ENCODE peak calls at places on chromosomes 11 and 22, in ten cellular contexts. H is H1, K is DND-41, I is RWPE1, W is PC-9, L is HFF-Myc, T is fibroblast of mammary gland, U is pancreas, S is transverse colon, G is nephron progenitor cell. J is an unnamed sample.

GRCh38 chr11:133790995-133791394 is 54.3 kb downstream of the SPATA19 start:
- DNase-seq in H (no peak), K (no peak), I (no peak), W (no peak), L (no peak), T (no peak), U (no peak), S (no peak), G (no peak), J (no peak)

GRCh38 chr11:125370561-125371389 is 125.3 kb downstream of the FEZ1 start:
- DNase-seq in H (no peak), K (no peak), I (no peak), W (no peak), L (no peak), T (no peak), U (no peak), S (no peak), G (no peak), J (no peak)

GRCh38 chr11:12497431-12497830 is 120.1 kb downstream of the PARVA start:
- DNase-seq in H (no peak), K (no peak), I (no peak), W (no peak), L (no peak), T (no peak), U (no peak), S (no peak), G (no peak), J (no peak)

GRCh38 chr11:37317803-37318202 is 719.8 kb upstream of the RAG2 start:
- DNase-seq in H (no peak), K (no peak), I (no peak), W (no peak), L (no peak), T (no peak), U (no peak), S (no peak), G (no peak), J (no peak)

GRCh38 chr11:114169321-114169749 is 109.8 kb downstream of the ZBTB16 start:
- DNase-seq in H (no peak), K (no peak), I (no peak), W (no peak), L (peak; percentile 42), T (peak; percentile 98), U (no peak), S (no peak), G (no peak), J (no peak)

GRCh38 chr22:31490496-31490925 is 869 bp upstream of the EIF4ENIF1 start:
- DNase-seq in H (no peak), K (peak; percentile 75), I (peak; percentile 33), W (peak; percentile 34), L (peak; percentile 30), T (peak; percentile 72), U (peak; percentile 38), S (peak; percentile 78), G (peak; percentile 24), J (peak; percentile 59)

GRCh38 chr11:47578524-47579460 is at the start of the genes KBTBD4 and NDUFS3:
- DNase-seq in H (peak; percentile 62), K (peak; percentile 88), I (peak; percentile 91), W (peak; percentile 89), L (peak; percentile 75), T (peak; percentile 90), U (peak; percentile 93), S (peak; percentile 90), G (peak; percentile 96), J (peak; percentile 90)

GRCh38 chr11:1341928-1342524 is 32.6 kb upstream of the TOLLIP start:
- DNase-seq in H (no peak), K (no peak), I (peak; percentile 9), W (no peak), L (peak; percentile 11), T (peak; percentile 27), U (peak; percentile 2), S (no peak), G (no peak), J (no peak)

GRCh38 chr11:32555885-32556284 is 27.7 kb upstream of the EIF3M start:
- DNase-seq in H (no peak), K (no peak), I (no peak), W (no peak), L (no peak), T (no peak), U (no peak), S (no peak), G (no peak), J (no peak)

GRCh38 chr11:1339066-1339675 is 29.7 kb upstream of the TOLLIP start:
- DNase-seq in H (no peak), K (no peak), I (no peak), W (no peak), L (no peak), T (no peak), U (peak; percentile 4), S (no peak), G (no peak), J (no peak)

GRCh38 chr22:38710352-38710751 is 4.6 kb downstream of the GTPBP1 start:
- DNase-seq in H (no peak), K (no peak), I (no peak), W (no peak), L (no peak), T (no peak), U (no peak), S (no peak), G (no peak), J (no peak)

GRCh38 chr11:777288-778255 is at the start of gene GATD1:
- DNase-seq in H (no peak), K (peak; percentile 93), I (peak; percentile 98), W (peak; percentile 89), L (no peak), T (peak; percentile 74), U (peak; percentile 94), S (peak; percentile 95), G (peak; percentile 98), J (peak; percentile 98)

DNA sequence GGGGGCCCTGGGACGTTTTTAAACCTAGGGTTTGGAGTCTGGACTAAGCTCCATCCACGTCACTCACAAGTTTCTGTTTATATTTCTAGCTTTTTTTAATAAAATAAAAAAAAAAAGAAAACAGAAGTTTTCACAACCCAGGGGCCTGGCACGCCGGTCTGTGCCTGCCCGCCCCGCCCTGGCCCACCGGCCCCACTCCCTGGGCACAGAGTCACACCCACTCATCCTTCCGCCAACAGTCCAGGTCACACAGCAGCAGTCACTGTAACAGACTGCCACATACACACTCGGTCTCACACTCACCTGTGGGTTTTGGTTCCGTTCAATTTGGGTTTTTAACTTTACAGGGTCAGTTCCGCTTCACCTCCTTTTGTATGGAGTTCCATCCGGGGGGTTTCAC is 5.3 kb upstream of the ACR start:
- DNase-seq in H (no peak), K (no peak), I (no peak), W (no peak), L (no peak), T (no peak), U (no peak), S (no peak), G (no peak), J (no peak)
- TF ChIP-seq CTCF in H (no peak), K (no peak), I (no peak), W (no peak), L (no peak), T (no peak), U (no peak), S (no peak), G (no peak), J (no peak)

GRCh38 chr11:73359930-73360742 is 16.1 kb upstream of the RELT start:
- DNase-seq in H (no peak), K (peak; percentile 67), I (peak; percentile 30), W (peak; percentile 32), L (peak; percentile 39), T (peak; percentile 54), U (no peak), S (no peak), G (peak; percentile 45), J (no peak)
- TF ChIP-seq CTCF in H (peak; percentile 86), K (peak; percentile 84), I (no peak), W (peak; percentile 71), L (peak; percentile 71), T (peak; percentile 34), U (no peak), S (no peak), G (peak; percentile 35), J (no peak)

GRCh38 chr22:41302016-41302767 is 867 bp downstream of the ZC3H7B start:
- DNase-seq in H (no peak), K (peak; percentile 34), I (no peak), W (no peak), L (no peak), T (no peak), U (no peak), S (no peak), G (peak; percentile 75), J (peak; percentile 26)

GRCh38 chr22:41300661-41301060 is 664 bp upstream of the ZC3H7B start:
- DNase-seq in H (no peak), K (no peak), I (no peak), W (no peak), L (no peak), T (no peak), U (no peak), S (no peak), G (no peak), J (no peak)

GRCh38 chr22:41296826-41297667 is 4.3 kb upstream of the ZC3H7B start:
- DNase-seq in H (no peak), K (no peak), I (no peak), W (no peak), L (no peak), T (no peak), U (no peak), S (no peak), G (no peak), J (no peak)

GRCh38 chr22:41305646-41306045 is 4.3 kb downstream of the ZC3H7B start:
- DNase-seq in H (no peak), K (no peak), I (peak; percentile 71), W (no peak), L (no peak), T (peak; percentile 89), U (no peak), S (no peak), G (no peak), J (no peak)

DNA sequence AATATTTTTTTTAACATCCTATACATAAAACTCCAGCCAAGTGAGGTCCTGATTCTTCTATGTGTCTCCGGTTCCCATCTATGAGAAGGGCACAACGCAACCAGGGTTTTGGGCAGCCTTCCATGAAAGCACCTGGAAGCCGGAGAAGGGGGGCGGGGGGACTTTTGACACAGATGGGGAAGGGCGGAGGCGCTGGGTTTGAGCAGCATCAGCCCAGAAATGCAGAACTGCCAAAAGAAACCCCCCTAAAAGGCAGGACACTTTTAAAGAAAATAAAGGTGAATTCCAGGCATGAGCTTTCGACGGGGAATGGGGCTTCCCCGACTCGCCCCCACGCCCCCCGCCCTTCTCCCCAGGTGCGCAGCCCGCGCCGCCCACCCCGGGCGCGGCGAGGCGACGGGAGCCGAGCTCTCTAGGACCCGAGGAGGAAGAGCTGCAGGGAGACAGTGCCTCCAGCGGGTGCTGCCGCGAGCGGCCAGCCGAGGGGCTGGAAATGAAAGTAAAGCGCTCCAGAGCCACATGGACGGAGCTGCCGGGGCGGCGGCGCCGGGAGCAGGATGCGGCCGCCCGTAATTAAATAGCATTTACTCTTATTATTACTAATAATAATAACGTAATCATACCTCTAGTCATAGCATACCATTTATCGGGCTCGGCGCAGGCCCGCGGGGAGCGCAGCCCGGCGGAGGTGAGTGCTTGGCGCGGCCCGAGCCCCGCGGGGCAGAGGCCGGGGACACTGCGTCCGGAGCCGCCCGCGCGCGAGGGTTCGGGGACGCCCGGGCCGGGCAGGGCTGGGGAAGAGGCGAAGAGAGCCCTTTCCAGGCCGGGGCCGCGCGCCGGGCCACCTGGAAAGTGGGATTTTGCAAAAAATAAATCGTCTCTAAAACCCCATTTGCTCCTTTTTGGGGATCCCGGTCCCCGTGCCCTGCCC is at the start of gene ZC3H7B:
- DNase-seq in H (no peak), K (peak; percentile 89), I (peak; percentile 88), W (peak; percentile 79), L (no peak), T (peak; percentile 74), U (peak; percentile 85), S (peak; percentile 87), G (peak; percentile 79), J (peak; percentile 74)
- TF ChIP-seq CTCF in H (peak; percentile 44), K (peak; percentile 70), I (peak; percentile 67), W (peak; percentile 63), L (peak; percentile 37), T (peak; percentile 50), U (peak; percentile 26), S (peak; percentile 45), G (peak; percentile 21), J (no peak)

GRCh38 chr22:48782817-48783511 is 1044.7 kb downstream of the BRD1 start:
- DNase-seq in H (no peak), K (no peak), I (no peak), W (no peak), L (no peak), T (no peak), U (no peak), S (no peak), G (no peak), J (no peak)
- TF ChIP-seq CTCF in H (peak; percentile 72), K (peak; percentile 52), I (no peak), W (peak; percentile 60), L (no peak), T (no peak), U (no peak), S (no peak), G (peak; percentile 36), J (no peak)

J was measured in activated B cell treated with CpG ODN at 0.5 μM for 24 hours.